ENCODE peak calls at places on chromosome 12, in seven cellular contexts. B is tibial artery, Z is OCI-LY7, A is GM23338, C is aorta, F is lower lobe of right lung, R is astrocyte. T is an unnamed sample. For H3K4me1, the result is how much of the 10 kb centered on the place peaks cover.

GRCh38 chr12:5022465-5023061 is 21.1 kb upstream of the KCNA5 start:
- DNase-seq in B (peak), Z (peak), A (peak), C (no peak), F (no peak), R (peak), T (peak)

GRCh38 chr12:103392722-103393121 is 103.0 kb downstream of the C12orf42 start:
- DNase-seq in B (no peak), Z (peak), A (no peak), C (no peak), F (no peak), R (no peak), T (no peak)

GRCh38 chr12:91182664-91183455 is at the start of gene DCN:
- DNase-seq in B (no peak), Z (no peak), A (no peak), C (no peak), F (no peak), R (peak), T (no peak)

GRCh38 chr12:5177096-5177495 is 133.4 kb downstream of the KCNA5 start:
- DNase-seq in B (no peak), Z (no peak), A (no peak), C (no peak), F (no peak), R (no peak), T (no peak)

GRCh38 chr12:21697829-21698630 is 40.4 kb upstream of the LDHB start:
- DNase-seq in B (no peak), Z (peak), A (peak), C (no peak), F (no peak), R (peak), T (no peak)

GRCh38 chr12:68497702-68498101 is 113.0 kb upstream of the RAP1B start:
- DNase-seq in B (no peak), Z (no peak), A (no peak), C (no peak), F (no peak), R (peak), T (no peak)

GRCh38 chr12:47707905-47708543 is 2.2 kb upstream of the RPAP3 start:
- DNase-seq in B (no peak), Z (peak), A (no peak), C (no peak), F (no peak), R (no peak), T (no peak)

GRCh38 chr12:42056130-42056529 is 88.5 kb downstream of the GXYLT1 start:
- DNase-seq in B (no peak), Z (peak), A (no peak), C (no peak), F (no peak), R (no peak), T (no peak)

GRCh38 chr12:80513211-80513610 is 69.2 kb downstream of the PTPRQ start:
- DNase-seq in B (no peak), Z (no peak), A (peak), C (peak), F (no peak), R (no peak), T (no peak)

GRCh38 chr12:68495666-68496065 is 115.0 kb upstream of the RAP1B start:
- DNase-seq in B (no peak), Z (no peak), A (no peak), C (no peak), F (no peak), R (peak), T (no peak)

GRCh38 chr12:117063162-117063911 is 35.9 kb downstream of the TESC start:
- DNase-seq in B (no peak), Z (no peak), A (peak), C (peak), F (no peak), R (no peak), T (no peak)

GRCh38 chr12:63036216-63036973 is 101.4 kb upstream of the PPM1H start:
- DNase-seq in B (no peak), Z (no peak), A (no peak), C (no peak), F (no peak), R (no peak), T (no peak)

GRCh38 chr12:119208626-119209061 is 29.9 kb downstream of the HSPB8 start:
- DNase-seq in B (peak), Z (no peak), A (peak), C (peak), F (peak), R (no peak), T (no peak)

GRCh38 chr12:70645494-70646317 is 8.5 kb upstream of the PTPRB start:
- DNase-seq in B (no peak), Z (no peak), A (peak), C (peak), F (peak), R (peak), T (peak)

GRCh38 chr12:102960766-102961487 is 3.5 kb downstream of the ASCL1 start:
- DNase-seq in B (no peak), Z (no peak), A (no peak), C (no peak), F (no peak), R (no peak), T (no peak)

GRCh38 chr12:69987453-69988102 is 162.6 kb downstream of the MYRFL start:
- DNase-seq in B (no peak), Z (no peak), A (no peak), C (no peak), F (no peak), R (peak), T (no peak)

GRCh38 chr12:109739747-109740693 is 26.4 kb downstream of the FAM222A start:
- DNase-seq in B (peak), Z (peak), A (peak), C (peak), F (peak), R (no peak), T (peak)

GRCh38 chr12:47297993-47298392 is 218.2 kb upstream of the AMIGO2 start:
- DNase-seq in B (no peak), Z (no peak), A (no peak), C (no peak), F (no peak), R (no peak), T (no peak)

GRCh38 chr12:132541200-132541599 is 51.2 kb downstream of the FBRSL1 start:
- DNase-seq in B (no peak), Z (no peak), A (no peak), C (no peak), F (no peak), R (no peak), T (no peak)

GRCh38 chr12:103725398-103725797 is 115.6 kb downstream of the NT5DC3 start:
- DNase-seq in B (no peak), Z (no peak), A (no peak), C (no peak), F (no peak), R (no peak), T (no peak)

GRCh38 chr12:61523276-61523992 is 736.8 kb upstream of the USP15 start:
- DNase-seq in B (no peak), Z (peak), A (no peak), C (no peak), F (no peak), R (no peak), T (no peak)

GRCh38 chr12:22340143-22340542 is 5.6 kb upstream of the ST8SIA1 start:
- DNase-seq in B (no peak), Z (no peak), A (no peak), C (no peak), F (peak), R (no peak), T (no peak)

GRCh38 chr12:6116481-6117021 is 7.9 kb downstream of the VWF start:
- DNase-seq in B (peak), Z (no peak), A (no peak), C (no peak), F (no peak), R (peak), T (no peak)

GRCh38 chr12:105233045-105233905 is 2.7 kb downstream of the APPL2 start:
- DNase-seq in B (no peak), Z (no peak), A (no peak), C (no peak), F (no peak), R (no peak), T (no peak)

GRCh38 chr12:117466677-117467362 is 105.4 kb upstream of the NOS1 start:
- DNase-seq in B (no peak), Z (no peak), A (no peak), C (no peak), F (no peak), R (no peak), T (no peak)

GRCh38 chr12:84791444-84791843 is 121.2 kb downstream of the SLC6A15 start:
- DNase-seq in B (no peak), Z (no peak), A (no peak), C (no peak), F (no peak), R (no peak), T (no peak)

GRCh38 chr12:119683413-119683812 is 15.5 kb downstream of the PRKAB1 start:
- DNase-seq in B (no peak), Z (no peak), A (no peak), C (no peak), F (no peak), R (peak), T (no peak)

GRCh38 chr12:127113945-127114344 is 1153.0 kb upstream of the TMEM132C start:
- DNase-seq in B (no peak), Z (no peak), A (peak), C (no peak), F (no peak), R (no peak), T (no peak)

GRCh38 chr12:94209240-94209639 is 60.9 kb downstream of the PLXNC1 start:
- DNase-seq in B (no peak), Z (no peak), A (no peak), C (no peak), F (no peak), R (no peak), T (no peak)
- H3K4me1 ChIP-seq in B (under half), Z (half or more), A (under half), C (under half), F (under half), R (under half), T (under half)

GRCh38 chr12:3077572-3078081 is 448 bp downstream of the TSPAN9 start:
- DNase-seq in B (peak), Z (no peak), A (peak), C (no peak), F (no peak), R (peak), T (no peak)

GRCh38 chr12:3073438-3074255 is 3.5 kb upstream of the TSPAN9 start:
- DNase-seq in B (peak), Z (peak), A (peak), C (peak), F (peak), R (peak), T (peak)

GRCh38 chr12:3078086-3078820 is 1.1 kb downstream of the TSPAN9 start:
- DNase-seq in B (no peak), Z (no peak), A (peak), C (no peak), F (no peak), R (no peak), T (no peak)

GRCh38 chr12:3076730-3077571 is at the start of gene TSPAN9:
- DNase-seq in B (peak), Z (peak), A (peak), C (peak), F (peak), R (peak), T (no peak)

DNA sequence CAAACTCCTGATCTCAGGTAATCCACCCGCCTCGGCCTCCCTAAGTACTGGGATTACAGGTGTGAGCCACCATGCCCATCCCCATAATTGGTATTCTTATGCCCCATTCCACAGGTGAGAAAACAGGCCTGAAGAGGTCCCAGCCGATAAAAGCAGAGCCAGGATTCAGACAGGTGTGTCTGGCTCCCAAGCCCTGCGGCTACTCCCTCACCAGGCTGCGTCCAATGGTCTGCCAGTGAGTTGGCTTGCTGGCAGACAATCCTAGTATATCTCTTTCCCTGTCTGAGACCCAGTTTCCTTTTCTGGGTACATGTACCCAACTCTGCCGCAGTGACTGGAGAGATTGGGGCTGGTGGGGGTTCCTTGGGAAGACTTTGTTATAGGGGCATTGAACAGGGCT is 1.9 kb upstream of the TSPAN9 start:
- DNase-seq in B (no peak), Z (no peak), A (no peak), C (no peak), F (no peak), R (no peak), T (no peak)
- H3K4me3 ChIP-seq in B (no peak), Z (no peak), A (no peak), C (no peak), F (no peak), R (no peak), T (no peak)

GRCh38 chr12:49093746-49094103 is 876 bp downstream of the DHH start:
- DNase-seq in B (no peak), Z (no peak), A (peak), C (no peak), F (no peak), R (no peak), T (no peak)
- H3K4me1 ChIP-seq in B (under half), Z (under half), A (under half), C (under half), F (half or more), R (under half), T (under half)

GRCh38 chr12:30754383-30754749 is 385 bp downstream of the CAPRIN2 start:
- DNase-seq in B (no peak), Z (no peak), A (no peak), C (no peak), F (no peak), R (peak), T (no peak)

GRCh38 chr12:30755395-30755762 is 628 bp upstream of the CAPRIN2 start:
- DNase-seq in B (no peak), Z (no peak), A (no peak), C (no peak), F (no peak), R (no peak), T (no peak)

GRCh38 chr12:30757316-30757715 is 2.6 kb upstream of the CAPRIN2 start:
- DNase-seq in B (no peak), Z (no peak), A (no peak), C (no peak), F (no peak), R (no peak), T (no peak)

GRCh38 chr12:30754750-30755394 is at the start of gene CAPRIN2:
- DNase-seq in B (peak), Z (peak), A (peak), C (peak), F (peak), R (peak), T (peak)

DNA sequence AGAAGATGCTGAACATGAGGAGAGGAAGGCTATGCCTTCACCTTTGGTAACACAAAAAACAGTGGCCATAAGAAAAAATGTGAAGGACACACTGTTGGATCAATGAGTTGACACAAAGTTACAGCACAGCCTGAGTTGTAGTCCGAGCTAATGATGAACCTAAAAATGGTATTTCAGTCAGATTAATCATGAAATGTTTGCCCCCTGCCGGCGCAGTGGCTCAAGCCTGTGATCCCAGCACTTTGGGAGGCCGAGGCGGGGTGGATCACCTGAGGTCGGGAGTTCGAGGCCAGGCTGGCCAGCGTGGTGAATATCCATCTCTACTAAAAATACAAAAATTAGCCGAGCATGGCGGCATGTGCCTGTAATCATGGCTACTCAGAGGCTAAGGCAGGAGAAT is 1.3 kb upstream of the CAPRIN2 start:
- DNase-seq in B (no peak), Z (no peak), A (no peak), C (peak), F (no peak), R (no peak), T (no peak)
- H3K4me3 ChIP-seq in B (no peak), Z (no peak), A (peak), C (no peak), F (no peak), R (no peak), T (no peak)

DNA sequence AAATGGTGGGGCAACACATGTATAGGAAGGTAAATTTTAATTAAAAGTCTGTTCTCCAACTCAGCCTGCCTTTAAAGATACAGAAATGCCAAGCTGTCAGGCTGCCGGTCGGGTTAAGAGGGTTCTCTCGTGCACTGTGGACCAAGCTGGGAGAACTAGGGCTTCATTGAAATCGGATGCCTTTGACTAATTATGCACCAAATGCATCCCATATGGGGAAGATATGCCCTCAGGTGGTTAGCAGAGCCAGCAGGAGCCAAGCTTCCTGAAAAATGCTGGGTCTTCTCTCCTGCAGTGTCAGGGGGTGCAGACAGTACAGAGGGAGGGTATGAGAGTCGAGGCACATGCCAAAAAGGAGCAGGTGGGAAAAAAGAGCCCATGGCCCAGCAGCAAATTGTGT is 236.1 kb downstream of the CACNA1C start:
- DNase-seq in B (no peak), Z (no peak), A (no peak), C (no peak), F (no peak), R (no peak), T (no peak)
- H3K4me1 ChIP-seq in B (under half), Z (under half), A (under half), C (under half), F (under half), R (under half), T (under half)

GRCh38 chr12:113465808-113466769 is 5.6 kb downstream of the LHX5 start:
- DNase-seq in B (no peak), Z (no peak), A (peak), C (no peak), F (no peak), R (no peak), T (no peak)

GRCh38 chr12:113467514-113468364 is 3.9 kb downstream of the LHX5 start:
- DNase-seq in B (no peak), Z (no peak), A (peak), C (no peak), F (no peak), R (no peak), T (no peak)

GRCh38 chr12:113468365-113469223 is 3.1 kb downstream of the LHX5 start:
- DNase-seq in B (no peak), Z (no peak), A (peak), C (no peak), F (no peak), R (no peak), T (no peak)

GRCh38 chr12:113466770-113467153 is 4.9 kb downstream of the LHX5 start:
- DNase-seq in B (no peak), Z (no peak), A (no peak), C (no peak), F (no peak), R (no peak), T (no peak)

GRCh38 chr12:113467154-113467513 is 4.5 kb downstream of the LHX5 start:
- DNase-seq in B (no peak), Z (no peak), A (peak), C (no peak), F (no peak), R (no peak), T (no peak)
- H3K4me3 ChIP-seq in B (peak), Z (no peak), A (peak), C (peak), F (peak), R (no peak), T (peak)

GRCh38 chr12:12725086-12725955 is 8.2 kb downstream of the CDKN1B start:
- DNase-seq in B (peak), Z (peak), A (peak), C (peak), F (peak), R (peak), T (peak)

GRCh38 chr12:12725956-12726542 is 8.9 kb downstream of the CDKN1B start:
- DNase-seq in B (no peak), Z (no peak), A (no peak), C (no peak), F (no peak), R (no peak), T (no peak)

GRCh38 chr12:12723147-12723680 is 6.0 kb downstream of the CDKN1B start:
- DNase-seq in B (no peak), Z (peak), A (no peak), C (no peak), F (no peak), R (no peak), T (no peak)

GRCh38 chr12:12723681-12724420 is 6.7 kb downstream of the CDKN1B start:
- DNase-seq in B (peak), Z (peak), A (peak), C (peak), F (peak), R (no peak), T (no peak)

DNA sequence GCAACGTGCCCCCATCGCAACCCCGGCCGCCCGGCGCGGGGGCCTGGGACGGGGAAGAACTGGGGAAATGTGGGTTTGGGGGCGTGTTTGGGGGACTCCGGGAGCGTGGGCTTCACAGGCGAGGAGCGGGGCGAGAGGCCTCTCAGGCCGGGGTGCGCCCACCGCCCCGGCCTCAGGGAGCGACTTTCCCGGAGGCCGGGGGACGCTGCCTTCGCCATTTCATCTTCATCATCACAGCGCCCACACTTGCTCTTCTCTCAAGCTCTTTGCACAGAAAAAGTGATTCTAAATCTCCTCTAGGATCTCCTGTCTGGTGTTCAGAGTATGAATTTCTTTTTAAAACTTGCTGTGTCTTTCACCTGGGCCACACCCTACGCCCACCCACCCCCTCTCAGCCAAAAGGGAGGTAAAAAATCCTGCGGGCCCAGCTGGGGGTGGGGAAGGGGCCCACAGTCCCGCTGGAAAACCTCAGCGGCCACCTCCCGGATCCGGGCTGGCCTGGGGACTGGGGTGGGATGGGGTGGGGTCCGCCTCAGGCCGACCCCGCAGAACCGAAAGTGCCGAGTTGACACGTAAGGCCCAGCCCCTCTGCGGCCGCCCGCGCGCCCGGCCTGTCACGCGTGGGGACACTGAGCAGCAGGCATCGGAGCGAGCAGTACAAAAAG is 7.4 kb downstream of the CDKN1B start:
- DNase-seq in B (no peak), Z (peak), A (peak), C (no peak), F (no peak), R (no peak), T (no peak)
- H3K4me1 ChIP-seq in B (under half), Z (half or more), A (under half), C (under half), F (under half), R (under half), T (under half)

GRCh38 chr12:76762556-76762955 is 1.4 kb upstream of the ZDHHC17 start:
- DNase-seq in B (no peak), Z (no peak), A (peak), C (no peak), F (no peak), R (no peak), T (peak)
- H3K4me3 ChIP-seq in B (no peak), Z (peak), A (peak), C (no peak), F (peak), R (no peak), T (peak)

GRCh38 chr12:54412348-54412747 is 6.7 kb downstream of the ITGA5 start:
- DNase-seq in B (peak), Z (no peak), A (no peak), C (peak), F (no peak), R (no peak), T (no peak)

GRCh38 chr12:54412786-54413185 is 6.3 kb downstream of the ITGA5 start:
- DNase-seq in B (peak), Z (no peak), A (no peak), C (peak), F (no peak), R (no peak), T (no peak)

GRCh38 chr12:54415223-54415929 is 3.7 kb downstream of the ITGA5 start:
- DNase-seq in B (no peak), Z (no peak), A (no peak), C (peak), F (no peak), R (no peak), T (no peak)

GRCh38 chr12:54414191-54414525 is 4.9 kb downstream of the ITGA5 start:
- DNase-seq in B (no peak), Z (no peak), A (no peak), C (no peak), F (no peak), R (no peak), T (no peak)

GRCh38 chr12:54413284-54414190 is 5.5 kb downstream of the ITGA5 start:
- DNase-seq in B (peak), Z (peak), A (no peak), C (peak), F (peak), R (peak), T (no peak)
- H3K4me1 ChIP-seq in B (under half), Z (under half), A (under half), C (under half), F (half or more), R (under half), T (under half)

T was measured in iPS DF 6.9.